ENCODE peak calls at places on chromosomes 3 and 15, in nine cellular contexts. N is endothelial cell; J is HT1080; D is stimulated activated CD4-positive, alpha-beta T cell treated with anti-CD3 and anti-CD28 coated beads, TNF-alpha, amount 100 ng/mL, for 48 hours; F is amniotic stem cell; K is NCI-H2029; Y is activated B cell treated with CpG ODN at 0.5 μM for 24 hours; E is fibroblast of the conjunctiva; V is GM23338. G is an unnamed sample.

GRCh38 chr3:71444028-71444860 is 139.3 kb downstream of the FOXP1 start:
- DNase-seq in N (peak), J (peak), D (no peak), F (no peak), K (no peak), Y (peak), E (no peak), V (no peak), G (peak)

GRCh38 chr3:141854559-141854958 is 21.9 kb upstream of the ATP1B3 start:
- DNase-seq in N (no peak), J (no peak), D (no peak), F (no peak), K (no peak), Y (no peak), E (no peak), V (no peak), G (no peak)

GRCh38 chr15:50996641-50997040 is 88.2 kb downstream of the AP4E1 start:
- DNase-seq in N (no peak), J (no peak), D (no peak), F (peak), K (no peak), Y (no peak), E (no peak), V (no peak), G (no peak)

GRCh38 chr3:113533534-113533892 is 1.2 kb downstream of the SIDT1 start:
- DNase-seq in N (no peak), J (no peak), D (no peak), F (no peak), K (no peak), Y (no peak), E (no peak), V (no peak), G (no peak)

GRCh38 chr3:141393151-141394076 is 25.1 kb downstream of the ZBTB38 start:
- DNase-seq in N (no peak), J (no peak), D (no peak), F (no peak), K (no peak), Y (no peak), E (no peak), V (peak), G (peak)

GRCh38 chr15:45903283-45903682 is 268.5 kb downstream of the SQOR start:
- DNase-seq in N (no peak), J (peak), D (no peak), F (no peak), K (no peak), Y (no peak), E (no peak), V (no peak), G (no peak)

GRCh38 chr3:122084795-122085194 is 29.6 kb downstream of the CD86 start:
- DNase-seq in N (no peak), J (no peak), D (no peak), F (no peak), K (no peak), Y (no peak), E (no peak), V (no peak), G (no peak)

GRCh38 chr15:78950906-78951840 is 6.3 kb upstream of the CTSH start:
- DNase-seq in N (no peak), J (peak), D (no peak), F (no peak), K (no peak), Y (no peak), E (no peak), V (no peak), G (no peak)

GRCh38 chr3:113439576-113439975 is 1.7 kb downstream of the CFAP44 start:
- DNase-seq in N (no peak), J (peak), D (no peak), F (no peak), K (peak), Y (no peak), E (no peak), V (no peak), G (no peak)

GRCh38 chr3:4834403-4834866 is 144.8 kb upstream of the BHLHE40 start:
- DNase-seq in N (no peak), J (no peak), D (peak), F (no peak), K (no peak), Y (no peak), E (no peak), V (no peak), G (no peak)

GRCh38 chr3:129260606-129261005 is 11.2 kb downstream of the COPG1 start:
- DNase-seq in N (no peak), J (no peak), D (no peak), F (no peak), K (no peak), Y (no peak), E (no peak), V (no peak), G (no peak)

GRCh38 chr3:139830817-139831216 is 104.2 kb upstream of the CLSTN2 start:
- DNase-seq in N (no peak), J (no peak), D (no peak), F (no peak), K (no peak), Y (no peak), E (no peak), V (no peak), G (peak)